ENCODE peak calls at places on chromosomes 4 and X, in four cellular contexts. M, E, A and Y are unnamed samples.

GRCh38 chr4:152052431-152053057 is 291.7 kb upstream of the GATB start:
- DNase-seq in M (no peak), A (no peak), E (no peak), Y (no peak)

GRCh38 chr4:102862747-102863146 is 6.0 kb upstream of the CISD2 start:
- DNase-seq in M (no peak), A (no peak), E (no peak), Y (no peak)

GRCh38 chr4:158002203-158002602 is 170.6 kb downstream of the GASK1B start:
- DNase-seq in E (no peak), A (no peak), M (no peak), Y (no peak)

GRCh38 chr4:6332042-6332668 is 62.5 kb downstream of the WFS1 start:
- DNase-seq in M (peak; percentile 18), E (no peak), A (no peak), Y (peak; percentile 59)

GRCh38 chr4:54958236-54958635 is 167.2 kb downstream of the KDR start:
- DNase-seq in M (no peak), E (no peak), A (no peak), Y (no peak)

GRCh38 chrX:153875391-153876111 is 10.4 kb downstream of the L1CAM start:
- DNase-seq in E (no peak), M (peak; percentile 44), A (peak; percentile 43), Y (peak; percentile 68)

GRCh38 chr4:99102634-99103033 is 14.0 kb upstream of the ADH5 start:
- DNase-seq in M (no peak), A (no peak), E (no peak), Y (no peak)

GRCh38 chr4:7075962-7076693 is 8.3 kb upstream of the GRPEL1 start:
- DNase-seq in M (no peak), A (no peak), E (no peak), Y (no peak)

GRCh38 chr4:81106150-81106549 is 75.6 kb downstream of the BMP3 start:
- DNase-seq in E (no peak), M (no peak), A (no peak), Y (no peak)

GRCh38 chr4:169241480-169241879 is 29.3 kb downstream of the SH3RF1 start:
- DNase-seq in A (no peak), M (no peak), E (no peak), Y (no peak)

GRCh38 chrX:10582215-10582733 is 38.1 kb downstream of the MID1 start:
- DNase-seq in M (no peak), E (peak; percentile 83), A (no peak), Y (no peak)

GRCh38 chrX:45850197-45850774 is 649.6 kb upstream of the DIPK2B start:
- DNase-seq in E (peak; percentile 48), A (no peak), M (no peak), Y (peak; percentile 31)

GRCh38 chr4:68373513-68373912 is 23.6 kb upstream of the YTHDC1 start:
- DNase-seq in A (peak; percentile 22), M (no peak), E (no peak), Y (no peak)

GRCh38 chrX:84064164-84064563 is 123.8 kb downstream of the RPS6KA6 start:
- DNase-seq in M (no peak), E (no peak), A (no peak), Y (no peak)

GRCh38 chr4:82388405-82388804 is 14.6 kb upstream of the HNRNPD start:
- DNase-seq in M (peak; percentile 30), E (no peak), A (no peak), Y (no peak)

GRCh38 chrX:14598330-14598729 is 69.0 kb downstream of the GLRA2 start:
- DNase-seq in E (no peak), M (no peak), A (no peak), Y (no peak)

GRCh38 chrX:150837845-150838244 is 60.6 kb downstream of the CD99L2 start:
- DNase-seq in A (no peak), M (no peak), E (no peak), Y (no peak)

GRCh38 chrX:154482786-154483185 is 3.6 kb downstream of the UBL4A start:
- DNase-seq in E (no peak), A (no peak), M (no peak), Y (no peak)

GRCh38 chrX:1536712-1537030 is 314 bp downstream of the P2RY8 start:
- DNase-seq in E (no peak), A (no peak), M (no peak), Y (no peak)

GRCh38 chr4:1807258-1807777 is 14.2 kb downstream of the FGFR3 start:
- DNase-seq in M (peak; percentile 64), E (peak; percentile 30), A (no peak), Y (no peak)

GRCh38 chrX:103234869-103235268 is 20.0 kb downstream of the BEX4 start:
- DNase-seq in A (no peak), M (no peak), E (no peak), Y (no peak)

GRCh38 chr4:168515222-168516011 is 18.6 kb downstream of the PALLD start:
- DNase-seq in E (no peak), M (no peak), A (no peak), Y (no peak)

GRCh38 chr4:3786196-3786869 is 20.1 kb downstream of the ADRA2C start:
- DNase-seq in M (no peak), E (peak; percentile 45), A (no peak), Y (peak; percentile 73)
- TF ChIP-seq CTCF in M (no peak), E (no peak), A (no peak), Y (no peak)

GRCh38 chr4:121168446-121168845 is 4.3 kb upstream of the TNIP3 start:
- DNase-seq in E (no peak), A (no peak), M (no peak), Y (no peak)
- TF ChIP-seq CTCF in E (no peak), A (no peak), M (no peak), Y (no peak)

GRCh38 chr4:88285235-88285505 is 809 bp upstream of the PPM1K start:
- DNase-seq in A (no peak), E (no peak), M (no peak), Y (no peak)

GRCh38 chr4:88286897-88287296 is 2.5 kb upstream of the PPM1K start:
- DNase-seq in M (no peak), A (no peak), E (no peak), Y (no peak)

GRCh38 chr4:88280228-88280795 is 4.0 kb downstream of the PPM1K start:
- DNase-seq in E (no peak), A (no peak), M (peak; percentile 74), Y (no peak)

GRCh38 chr4:88284378-88285234 is at the start of gene PPM1K:
- DNase-seq in M (peak; percentile 99), E (peak; percentile 95), A (peak; percentile 100), Y (peak; percentile 97)

GRCh38 chr4:88283661-88284377 is 542 bp downstream of the PPM1K start:
- DNase-seq in E (peak; percentile 33), A (peak; percentile 53), M (peak; percentile 85), Y (peak; percentile 56)
- TF ChIP-seq CTCF in E (no peak), A (no peak), M (no peak), Y (no peak)

GRCh38 chr4:101348367-101348827 is 1.1 kb upstream of the PPP3CA start:
- DNase-seq in E (no peak), A (no peak), M (no peak), Y (no peak)
- TF ChIP-seq CTCF in E (no peak), A (no peak), M (no peak), Y (no peak)

GRCh38 chr4:87973283-87974169 is 2.0 kb upstream of the SPP1 start:
- DNase-seq in E (peak; percentile 70), A (no peak), M (peak; percentile 60), Y (peak; percentile 43)

GRCh38 chr4:87974856-87975462 is 555 bp upstream of the SPP1 start:
- DNase-seq in A (no peak), M (no peak), E (peak; percentile 65), Y (peak; percentile 46)

GRCh38 chr4:87978656-87979055 is 3.1 kb downstream of the SPP1 start:
- DNase-seq in A (no peak), M (no peak), E (peak; percentile 40), Y (peak; percentile 15)

GRCh38 chr4:87977521-87978278 is 2.2 kb downstream of the SPP1 start:
- DNase-seq in A (no peak), M (no peak), E (no peak), Y (no peak)

GRCh38 chr4:87975466-87975865 is at the start of gene SPP1:
- DNase-seq in M (peak; percentile 47), A (no peak), E (peak; percentile 76), Y (peak; percentile 76)
- TF ChIP-seq CTCF in M (no peak), A (no peak), E (no peak), Y (no peak)

GRCh38 chrX:129427267-129427666 is 96.0 kb downstream of the SMARCA1 start:
- DNase-seq in M (no peak), E (no peak), A (no peak), Y (peak; percentile 1)
- TF ChIP-seq CTCF in M (no peak), E (no peak), A (no peak), Y (no peak)

DNA sequence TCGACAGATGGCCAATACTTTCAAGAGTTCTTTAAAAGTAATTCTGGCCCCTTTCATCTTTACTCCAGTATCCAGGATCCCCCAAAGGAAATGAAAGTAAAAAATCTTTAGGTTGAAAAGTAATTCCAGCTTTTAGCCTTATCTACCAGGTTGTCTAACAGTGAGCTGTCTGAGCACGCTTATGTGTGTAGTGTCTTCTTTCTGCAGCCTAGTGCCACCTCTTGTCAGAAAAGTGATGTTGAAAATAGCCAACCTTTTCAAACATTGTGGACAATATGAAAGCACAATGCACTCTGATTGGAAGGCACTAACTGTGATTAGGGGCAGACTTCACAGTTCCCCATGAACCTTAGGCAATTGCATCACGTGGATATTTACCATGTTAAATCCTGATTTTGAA is 92.1 kb downstream of the RELL1 start:
- DNase-seq in A (no peak), E (no peak), M (no peak), Y (no peak)
- TF ChIP-seq CTCF in A (no peak), E (no peak), M (no peak), Y (no peak)

DNA sequence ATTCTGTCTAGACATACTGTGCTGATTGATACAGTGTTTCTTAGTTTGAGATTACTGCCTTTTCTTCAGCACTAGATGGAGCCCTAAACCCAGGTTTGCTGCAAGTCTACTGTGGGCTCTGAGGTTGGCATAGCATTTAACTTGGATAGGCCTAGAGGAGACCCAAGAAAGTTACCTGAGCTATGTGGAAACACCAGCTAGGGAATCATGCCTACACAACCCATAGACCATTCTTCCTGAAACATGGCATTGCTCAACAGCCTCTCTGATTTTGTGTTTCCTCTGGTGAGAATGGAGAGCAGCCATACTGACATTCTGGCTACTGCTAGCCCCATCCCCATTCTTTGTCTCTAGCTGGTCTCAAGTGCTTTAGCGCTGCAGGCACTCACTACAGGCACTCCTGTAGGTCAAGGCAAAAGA is 287.7 kb upstream of the PCDH18 start:
- DNase-seq in E (peak; percentile 53), A (no peak), M (peak; percentile 54), Y (peak; percentile 32)
- TF ChIP-seq CTCF in E (peak; percentile 69), A (no peak), M (peak; percentile 90), Y (peak; percentile 54)